ENCODE peak calls at places on chromosomes 16 and 17, in five cellular contexts. One of them, this sample, is unnamed.

GRCh38 chr17:41107941-41108445 is 2.8 kb downstream of the KRTAP4-9 start:
- DNase-seq in upper lobe of left lung: no peak
- DNase-seq in endothelial cell: no peak
- DNase-seq in ELR: no peak
- DNase-seq in ureter: no peak
- DNase-seq in this sample: no peak

GRCh38 chr16:49055824-49056545 is 225.7 kb downstream of the CBLN1 start:
- DNase-seq in upper lobe of left lung: no peak
- DNase-seq in endothelial cell: no peak
- DNase-seq in ELR: no peak
- DNase-seq in ureter: no peak
- DNase-seq in this sample: peak; percentile 66

GRCh38 chr16:74575175-74575804 is 31.6 kb downstream of the GLG1 start:
- DNase-seq in upper lobe of left lung: no peak
- DNase-seq in endothelial cell: no peak
- DNase-seq in ELR: no peak
- DNase-seq in ureter: no peak
- DNase-seq in this sample: no peak

GRCh38 chr17:48719642-48720262 is 2.6 kb downstream of the PRAC1 start:
- DNase-seq in upper lobe of left lung: peak; percentile 75
- DNase-seq in endothelial cell: no peak
- DNase-seq in ELR: no peak
- DNase-seq in ureter: no peak
- DNase-seq in this sample: no peak

GRCh38 chr16:21101631-21102420 is 48.8 kb downstream of the DNAH3 start:
- DNase-seq in upper lobe of left lung: no peak
- DNase-seq in endothelial cell: peak; percentile 28
- DNase-seq in ELR: peak; percentile 37
- DNase-seq in ureter: no peak
- DNase-seq in this sample: peak; percentile 3

GRCh38 chr16:13110124-13110796 is 208.9 kb downstream of the SHISA9 start:
- DNase-seq in upper lobe of left lung: no peak
- DNase-seq in endothelial cell: no peak
- DNase-seq in ELR: no peak
- DNase-seq in ureter: no peak
- DNase-seq in this sample: no peak

GRCh38 chr17:68600123-68600880 is 865 bp downstream of the FAM20A start:
- DNase-seq in upper lobe of left lung: peak; percentile 91
- DNase-seq in endothelial cell: peak; percentile 42
- DNase-seq in ELR: no peak
- DNase-seq in ureter: no peak
- DNase-seq in this sample: peak; percentile 49

GRCh38 chr17:27495460-27495859 is 39.2 kb downstream of the KSR1 start:
- DNase-seq in upper lobe of left lung: no peak
- DNase-seq in endothelial cell: no peak
- DNase-seq in ELR: no peak
- DNase-seq in ureter: no peak
- DNase-seq in this sample: peak; percentile 33

GRCh38 chr17:5813357-5813756 is 229.0 kb upstream of the NLRP1 start:
- DNase-seq in upper lobe of left lung: no peak
- DNase-seq in endothelial cell: no peak
- DNase-seq in ELR: no peak
- DNase-seq in ureter: no peak
- DNase-seq in this sample: no peak

GRCh38 chr17:41579484-41580243 is 7.0 kb downstream of the KRT14 start:
- DNase-seq in upper lobe of left lung: no peak
- DNase-seq in endothelial cell: peak; percentile 95
- DNase-seq in ELR: peak; percentile 81
- DNase-seq in ureter: peak; percentile 90
- DNase-seq in this sample: peak; percentile 94